ENCODE peak calls at places on chromosomes 1 and 21, in eight cellular contexts. G is suprapubic skin, K is IMR-90, I is heart left ventricle, M is breast epithelium, D is spleen, P is gastrocnemius medialis, U is tibial nerve. F is an unnamed sample. For H3K4me1, the result is how much of the 10 kb centered on the place peaks cover.

GRCh38 chr1:237124856-237125462 is 83.0 kb downstream of the RYR2 start:
- DNase-seq in K (no peak), U (no peak), G (no peak), D (no peak), I (no peak), M (no peak), P (no peak), F (no peak)

GRCh38 chr1:228209657-228210056 is 1.8 kb downstream of the OBSCN start:
- DNase-seq in D (no peak), K (no peak), I (no peak), G (no peak), U (no peak), M (no peak), P (no peak), F (no peak)

GRCh38 chr1:89865498-89866385 is 44.9 kb downstream of the LRRC8D start:
- DNase-seq in M (no peak), G (no peak), K (peak), D (no peak), U (no peak), I (no peak), P (no peak), F (no peak)

GRCh38 chr1:168892945-168893344 is 163.9 kb upstream of the DPT start:
- DNase-seq in K (no peak), D (no peak), G (no peak), P (no peak), U (no peak), M (no peak), I (no peak), F (no peak)

GRCh38 chr1:182601416-182601786 is 2.8 kb downstream of the RGS16 start:
- DNase-seq in U (no peak), G (no peak), M (peak), K (peak), P (peak), D (no peak), I (peak), F (no peak)

GRCh38 chr1:170395149-170395548 is 136.8 kb upstream of the GORAB start:
- DNase-seq in I (no peak), P (no peak), D (no peak), U (no peak), M (no peak), G (no peak), K (no peak), F (no peak)

GRCh38 chr1:112399456-112399855 is 3.4 kb downstream of the CTTNBP2NL start:
- DNase-seq in U (no peak), D (no peak), M (no peak), I (no peak), G (no peak), K (peak), P (no peak), F (no peak)

GRCh38 chr1:167522246-167522645 is 3.9 kb upstream of the CD247 start:
- DNase-seq in M (no peak), D (no peak), K (no peak), U (no peak), P (no peak), G (no peak), I (no peak), F (no peak)

GRCh38 chr1:7279753-7280150 is 491.3 kb upstream of the VAMP3 start:
- DNase-seq in G (no peak), M (no peak), K (no peak), I (no peak), P (no peak), D (no peak), U (no peak), F (no peak)

GRCh38 chr1:185490924-185491323 is 173.9 kb upstream of the IVNS1ABP start:
- DNase-seq in P (no peak), D (no peak), U (no peak), M (no peak), K (no peak), I (no peak), G (no peak), F (no peak)

GRCh38 chr1:33735624-33736023 is 128.3 kb upstream of the HMGB4 start:
- DNase-seq in G (no peak), D (no peak), M (no peak), I (no peak), U (no peak), K (no peak), P (no peak), F (no peak)

GRCh38 chr1:161113915-161114314 is 3.9 kb downstream of the PFDN2 start:
- DNase-seq in G (no peak), K (no peak), M (no peak), D (no peak), P (no peak), I (no peak), U (no peak), F (no peak)

GRCh38 chr1:97186381-97186780 is 464.8 kb downstream of the PTBP2 start:
- DNase-seq in G (no peak), U (no peak), I (no peak), D (no peak), P (no peak), K (no peak), M (no peak), F (no peak)

GRCh38 chr1:212035835-212036605 is 472 bp downstream of the DTL start:
- DNase-seq in K (no peak), P (no peak), U (no peak), D (no peak), M (no peak), I (no peak), G (no peak), F (no peak)

GRCh38 chr1:237888143-237888542 is 2.6 kb downstream of the ZP4 start:
- DNase-seq in D (no peak), K (no peak), I (no peak), G (no peak), M (no peak), U (no peak), P (no peak), F (no peak)

GRCh38 chr21:19908386-19908785 is 1089.8 kb upstream of the NCAM2 start:
- DNase-seq in I (no peak), K (no peak), D (no peak), M (no peak), P (no peak), G (no peak), U (no peak), F (no peak)

GRCh38 chr1:120179420-120180348 is 3.4 kb upstream of the SEC22B start:
- DNase-seq in I (peak), G (no peak), M (no peak), U (no peak), D (no peak), P (no peak), K (peak), F (no peak)

GRCh38 chr1:6392880-6393399 is 627 bp downstream of the ACOT7 start:
- DNase-seq in K (no peak), U (no peak), G (no peak), D (no peak), M (no peak), I (peak), P (no peak), F (no peak)

GRCh38 chr1:95115708-95116137 is 1.4 kb upstream of the TLCD4 start:
- DNase-seq in M (no peak), I (no peak), U (no peak), K (no peak), G (no peak), P (no peak), D (no peak), F (no peak)

DNA sequence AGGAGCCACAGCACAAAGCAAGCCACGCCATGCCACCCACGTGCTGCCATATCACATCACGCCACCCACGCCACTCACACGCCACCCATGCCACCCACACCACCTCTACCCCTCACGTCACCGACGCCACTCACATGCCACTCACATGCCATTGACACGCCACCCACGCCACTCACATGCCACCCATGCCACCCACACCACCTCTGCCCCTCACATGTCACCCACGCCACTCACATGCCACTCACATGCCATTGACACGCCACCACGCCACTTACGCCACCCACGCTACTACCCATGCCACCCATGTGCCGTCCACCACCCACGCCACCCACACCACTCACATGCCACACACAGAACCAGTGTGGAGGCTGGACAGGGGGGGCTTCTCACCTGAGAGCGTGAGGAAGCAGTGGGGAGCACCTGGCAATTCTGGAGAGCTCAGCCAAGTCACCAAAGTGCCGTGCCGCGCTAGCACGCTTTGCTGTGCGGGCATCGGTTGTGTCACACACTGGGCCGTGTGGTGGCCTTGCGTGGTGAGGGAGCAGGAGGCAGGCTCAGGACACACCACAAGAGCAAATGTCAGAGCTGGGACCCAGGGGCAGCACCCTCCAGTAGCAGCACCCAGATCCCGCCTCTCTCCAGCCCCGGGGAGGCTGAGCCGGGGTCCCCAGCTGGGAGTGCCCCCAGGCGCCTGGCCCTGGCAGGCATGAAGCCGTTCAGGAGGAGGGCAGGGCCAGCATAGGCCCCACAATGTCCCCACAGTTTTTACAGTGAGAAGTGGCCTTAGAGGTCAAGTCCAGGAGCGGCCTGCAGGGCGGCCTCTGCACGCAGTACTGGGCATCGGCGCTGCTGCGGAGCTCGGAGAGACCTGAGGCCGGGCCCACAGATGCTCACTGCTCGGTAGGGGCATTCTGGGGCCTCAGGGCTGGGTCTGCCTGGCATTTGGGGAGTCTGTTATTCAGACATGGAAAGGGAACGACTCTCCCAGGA is 70.0 kb downstream of the AGPAT3 start:
- DNase-seq in K (no peak), G (no peak), I (no peak), P (no peak), M (no peak), U (no peak), D (no peak), F (no peak)
- TF ChIP-seq POLR2A in K (no peak), G (no peak), I (no peak), P (no peak), M (no peak), U (no peak), D (no peak), F (no peak)

DNA sequence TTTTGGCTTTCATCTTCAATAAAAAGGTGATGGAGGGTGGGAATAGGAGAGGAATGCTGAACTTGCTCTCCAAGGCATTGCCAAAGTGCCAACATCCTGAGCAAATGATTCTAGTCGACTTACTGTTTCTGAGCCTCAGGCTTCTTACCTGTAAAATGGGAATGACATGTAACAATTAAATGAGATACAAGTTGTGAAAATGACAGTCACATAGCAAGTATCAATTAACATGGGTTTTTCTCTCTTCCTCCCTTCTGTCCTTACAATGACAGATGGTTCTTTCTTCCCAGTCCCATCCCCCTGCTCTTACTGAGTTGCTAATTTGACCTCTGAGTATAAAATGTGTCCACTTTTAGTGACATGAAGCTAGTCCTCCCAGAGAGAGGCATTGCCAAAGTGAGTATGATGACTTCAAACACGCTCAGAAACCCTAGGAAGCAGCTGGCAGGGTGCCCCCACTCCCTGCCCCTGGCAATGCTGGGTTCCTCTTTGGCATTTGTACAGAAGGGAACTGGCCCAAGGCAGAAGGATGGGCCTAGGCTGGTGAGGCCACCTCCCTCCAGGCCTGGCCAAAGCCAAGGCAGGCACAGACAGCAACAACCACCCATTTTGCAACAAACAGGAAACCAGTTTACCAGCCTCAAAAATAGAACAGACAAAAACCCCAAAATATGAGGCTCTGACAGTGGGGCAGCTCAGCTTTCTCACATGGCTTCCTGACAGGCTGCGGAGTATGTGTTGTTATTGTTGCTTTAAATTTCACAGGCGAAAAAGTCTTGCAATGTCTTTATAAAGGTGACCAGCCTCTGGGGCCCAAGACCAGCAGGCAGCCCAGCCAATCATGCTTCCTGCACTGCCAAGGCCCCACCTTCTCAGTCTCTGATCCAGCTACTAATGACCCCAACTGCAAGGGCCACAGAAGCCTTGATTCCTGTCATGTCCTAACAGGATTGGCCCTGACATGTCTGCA is 115.9 kb downstream of the HIVEP3 start:
- DNase-seq in I (peak), U (peak), K (no peak), G (peak), P (peak), M (peak), D (peak), F (no peak)
- H3K4me1 ChIP-seq in I (under half), U (under half), K (under half), G (under half), P (under half), M (under half), D (half or more), F (under half)

DNA sequence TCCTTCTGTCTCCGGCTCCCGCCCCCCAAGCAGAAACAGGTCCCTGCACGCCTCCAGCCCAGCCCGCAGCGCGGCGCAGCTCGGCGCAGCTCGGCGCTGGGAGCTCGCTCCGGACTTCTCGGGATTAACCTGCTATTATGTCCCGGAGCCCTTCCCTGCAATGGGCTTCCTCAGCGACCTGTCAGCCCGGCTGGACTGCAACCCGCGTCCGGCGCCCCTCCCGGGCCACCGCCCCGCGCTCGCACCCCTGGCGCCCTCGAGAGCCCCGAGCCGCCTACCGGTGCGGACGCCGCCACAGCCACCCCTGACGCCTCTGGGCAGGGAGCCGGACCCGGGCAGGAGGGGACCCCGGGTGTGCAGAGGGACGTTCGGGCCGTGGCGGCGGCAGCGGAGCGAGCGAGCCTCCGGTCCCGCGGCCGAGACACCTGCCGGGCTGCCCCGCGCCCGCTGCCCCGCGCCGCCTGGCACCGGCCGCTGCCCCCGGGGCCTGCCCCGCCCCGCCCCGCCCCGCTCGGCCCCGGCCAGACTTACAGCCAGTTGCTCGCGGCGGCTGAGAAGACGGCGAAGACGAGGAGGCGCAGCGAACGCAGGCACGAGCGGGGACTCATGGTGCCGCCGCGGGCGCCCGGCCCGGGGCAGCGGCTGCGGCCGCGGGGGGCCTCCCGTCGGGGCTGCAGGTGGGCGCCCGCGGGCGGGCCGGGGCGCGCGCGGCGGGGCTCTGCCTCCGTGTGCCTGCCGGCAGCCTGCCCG is 407 bp downstream of the WNT4 start:
- DNase-seq in M (no peak), D (no peak), P (no peak), U (no peak), K (no peak), G (no peak), I (no peak), F (no peak)
- H3K4me3 ChIP-seq in M (peak), D (peak), P (peak), U (peak), K (peak), G (peak), I (no peak), F (peak)

GRCh38 chr1:204506969-204507316 is 9.3 kb upstream of the MDM4 start:
- DNase-seq in I (peak), P (peak), D (no peak), U (peak), G (peak), K (peak), M (peak), F (no peak)
- TF ChIP-seq POLR2A in I (peak), P (no peak), D (no peak), U (peak), G (no peak), K (no peak), M (no peak), F (no peak)

GRCh38 chr1:12341667-12342066 is 111.8 kb downstream of the VPS13D start:
- DNase-seq in D (no peak), I (no peak), K (no peak), G (no peak), P (no peak), U (no peak), M (no peak), F (no peak)

GRCh38 chr1:12338017-12338416 is 108.2 kb downstream of the VPS13D start:
- DNase-seq in G (no peak), P (peak), U (no peak), I (no peak), K (no peak), M (no peak), D (no peak), F (no peak)

GRCh38 chr1:12339410-12339809 is 109.6 kb downstream of the VPS13D start:
- DNase-seq in P (no peak), K (no peak), I (no peak), M (no peak), G (no peak), D (no peak), U (no peak), F (no peak)

GRCh38 chr1:12338793-12339192 is 109.0 kb downstream of the VPS13D start:
- DNase-seq in P (no peak), M (no peak), G (no peak), K (no peak), I (no peak), D (no peak), U (no peak), F (no peak)

DNA sequence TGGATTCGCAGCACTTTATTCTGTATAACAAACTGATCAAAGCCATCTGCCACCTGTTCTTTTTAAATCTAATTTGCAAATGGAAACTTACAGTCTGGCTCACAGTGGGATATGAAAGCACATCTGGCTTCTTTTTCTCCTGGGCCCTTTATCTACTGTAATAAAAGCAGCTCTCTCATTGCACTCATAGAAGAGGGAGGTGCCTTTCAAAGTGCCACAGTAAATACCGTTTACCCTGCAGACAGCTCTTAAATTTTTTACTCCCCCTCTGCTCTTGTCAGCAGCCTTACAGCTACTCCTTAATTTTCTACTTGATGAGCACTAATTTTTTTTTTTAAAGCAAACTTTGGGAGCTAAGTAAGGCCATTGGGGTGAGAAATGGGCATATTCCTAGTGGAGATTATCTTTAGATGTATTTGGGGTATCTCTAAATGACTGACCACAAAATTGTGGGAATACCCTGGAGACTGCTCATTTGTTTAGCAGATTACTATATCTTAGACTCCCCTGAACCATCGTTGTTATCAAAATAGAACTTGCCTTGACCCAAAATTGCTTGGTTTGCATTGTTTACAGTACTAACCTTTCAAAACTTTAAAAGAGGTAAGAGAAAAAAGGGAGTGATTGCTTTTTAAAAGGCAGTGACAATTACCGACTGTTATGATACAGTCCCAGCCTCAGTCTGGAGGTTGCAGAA is 110.2 kb downstream of the VPS13D start:
- DNase-seq in G (no peak), D (no peak), U (no peak), M (no peak), P (no peak), I (no peak), K (no peak), F (no peak)
- H3K4me1 ChIP-seq in G (under half), D (under half), U (under half), M (under half), P (half or more), I (half or more), K (under half), F (under half)

DNA sequence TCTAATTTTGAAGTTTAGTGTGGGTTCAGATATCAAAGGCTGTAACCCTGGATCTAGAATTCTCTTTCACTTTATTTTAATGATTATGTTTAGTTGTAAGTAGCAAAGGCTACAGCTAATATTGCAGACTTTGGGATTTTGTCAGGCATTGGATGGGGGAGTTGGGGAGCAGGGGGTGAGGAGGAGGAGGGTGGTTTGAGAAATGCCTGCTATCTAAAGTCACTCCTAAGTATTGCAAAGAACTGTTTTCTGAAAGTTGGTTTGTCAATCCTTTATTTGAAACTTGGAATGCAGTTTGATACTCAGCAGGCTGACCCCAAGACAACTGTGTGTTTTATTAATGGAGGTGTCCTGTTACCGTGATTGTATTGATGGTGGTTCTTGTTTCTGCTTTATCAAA is 1.2 kb downstream of the NTPCR start:
- DNase-seq in M (no peak), I (no peak), P (no peak), G (no peak), D (no peak), U (no peak), K (no peak), F (no peak)
- H3K4me3 ChIP-seq in M (peak), I (no peak), P (peak), G (peak), D (peak), U (peak), K (peak), F (peak)

GRCh38 chr1:153357853-153358690 is at the start of gene S100A9:
- DNase-seq in D (peak), U (no peak), M (no peak), K (no peak), I (no peak), G (no peak), P (no peak), F (no peak)
- TF ChIP-seq POLR2A in D (no peak), U (no peak), M (no peak), K (no peak), I (no peak), G (no peak), P (no peak), F (no peak)

GRCh38 chr1:5220881-5221280 is 566.5 kb downstream of the AJAP1 start:
- DNase-seq in D (no peak), I (no peak), P (no peak), G (no peak), M (no peak), K (no peak), U (no peak), F (no peak)
- H3K4me1 ChIP-seq in D (under half), I (under half), P (under half), G (under half), M (under half), K (under half), U (under half), F (under half)

F was measured in esophagus squamous epithelium.